ENCODE peak calls at places on chromosome 7, in six cellular contexts. J, I, B, V, K and D are unnamed samples.

GRCh38 chr7:140506788-140507464 is 27.6 kb upstream of the MKRN1 start:
- DNase-seq in I (peak), B (no peak), K (peak), V (peak), J (no peak), D (peak)

GRCh38 chr7:7931626-7932025 is 37.0 kb upstream of the GLCCI1 start:
- DNase-seq in V (no peak), I (no peak), B (no peak), K (no peak), J (no peak), D (no peak)

GRCh38 chr7:106285801-106286492 is 1.2 kb upstream of the NAMPT start:
- DNase-seq in B (no peak), V (no peak), K (no peak), J (peak), I (peak), D (no peak)

GRCh38 chr7:151686826-151687225 is 167.1 kb upstream of the RHEB start:
- DNase-seq in I (no peak), J (peak), B (no peak), V (no peak), K (no peak), D (no peak)

GRCh38 chr7:140911746-140912145 is 13.0 kb downstream of the BRAF start:
- DNase-seq in B (no peak), J (no peak), V (no peak), K (no peak), I (peak), D (no peak)

GRCh38 chr7:81594767-81595166 is 175.1 kb downstream of the HGF start:
- DNase-seq in V (no peak), B (no peak), I (peak), K (no peak), J (no peak), D (no peak)

GRCh38 chr7:78099715-78100477 is 301.3 kb downstream of the PHTF2 start:
- DNase-seq in J (no peak), I (peak), V (peak), B (no peak), K (no peak), D (no peak)

GRCh38 chr7:151435971-151436370 is 4.0 kb downstream of the CRYGN start:
- DNase-seq in K (no peak), I (no peak), J (no peak), B (no peak), V (no peak), D (no peak)

GRCh38 chr7:108358553-108358952 is 97.7 kb downstream of the NRCAM start:
- DNase-seq in B (no peak), I (peak), V (peak), J (peak), K (no peak), D (peak)

GRCh38 chr7:2260820-2261219 is 18.8 kb downstream of the NUDT1 start:
- DNase-seq in J (no peak), K (no peak), V (peak), B (no peak), I (peak), D (no peak)

GRCh38 chr7:45216622-45217165 is 59.1 kb downstream of the RAMP3 start:
- DNase-seq in K (no peak), B (no peak), I (no peak), V (no peak), J (no peak), D (no peak)

GRCh38 chr7:49386792-49387191 is 386.6 kb upstream of the VWC2 start:
- DNase-seq in V (no peak), B (no peak), K (no peak), I (no peak), J (no peak), D (no peak)

GRCh38 chr7:104950754-104951153 is 63.3 kb upstream of the KMT2E start:
- DNase-seq in K (no peak), B (no peak), V (no peak), J (no peak), I (no peak), D (no peak)

GRCh38 chr7:21338728-21339164 is 89.1 kb upstream of the SP4 start:
- DNase-seq in I (no peak), K (no peak), V (no peak), J (no peak), B (no peak), D (no peak)

GRCh38 chr7:14834456-14834855 is 68.1 kb downstream of the DGKB start:
- DNase-seq in J (no peak), B (no peak), K (no peak), V (no peak), I (peak), D (no peak)

GRCh38 chr7:22728416-22729029 is 1.5 kb downstream of the IL6 start:
- DNase-seq in K (no peak), I (peak), B (no peak), J (peak), V (peak), D (peak)

GRCh38 chr7:81414411-81414810 is 355.4 kb downstream of the HGF start:
- DNase-seq in V (no peak), I (no peak), B (no peak), K (no peak), J (no peak), D (no peak)

GRCh38 chr7:108135446-108136190 is 5.5 kb upstream of the LAMB4 start:
- DNase-seq in V (no peak), K (no peak), I (no peak), J (no peak), B (no peak), D (no peak)

GRCh38 chr7:21243265-21243664 is 184.6 kb upstream of the SP4 start:
- DNase-seq in K (no peak), B (no peak), I (no peak), V (no peak), J (no peak), D (peak)

GRCh38 chr7:94223375-94224084 is 171.2 kb upstream of the COL1A2 start:
- DNase-seq in I (peak), V (peak), J (peak), K (peak), B (peak), D (peak)

GRCh38 chr7:94562525-94562924 is 52.9 kb downstream of the CASD1 start:
- DNase-seq in J (no peak), V (peak), K (no peak), B (no peak), I (peak), D (no peak)

GRCh38 chr7:40986351-40986873 is 716.5 kb downstream of the INHBA start:
- DNase-seq in V (peak), B (no peak), J (peak), K (no peak), I (peak), D (no peak)

GRCh38 chr7:153381275-153382119 is 621.9 kb downstream of the ACTR3B start:
- DNase-seq in V (no peak), B (peak), K (peak), I (no peak), J (peak), D (peak)

GRCh38 chr7:82105463-82105862 is 335.6 kb upstream of the HGF start:
- DNase-seq in K (no peak), I (peak), B (no peak), J (peak), V (peak), D (peak)

GRCh38 chr7:159086301-159086925 is 58.3 kb downstream of the VIPR2 start:
- DNase-seq in I (no peak), V (no peak), B (no peak), J (no peak), K (peak), D (no peak)

GRCh38 chr7:47405921-47406765 is 175.8 kb downstream of the TNS3 start:
- DNase-seq in I (peak), K (no peak), V (peak), J (peak), B (no peak), D (no peak)

GRCh38 chr7:68977709-68978108 is 620.6 kb upstream of the AUTS2 start:
- DNase-seq in B (no peak), K (no peak), V (no peak), I (no peak), J (no peak), D (no peak)

DNA sequence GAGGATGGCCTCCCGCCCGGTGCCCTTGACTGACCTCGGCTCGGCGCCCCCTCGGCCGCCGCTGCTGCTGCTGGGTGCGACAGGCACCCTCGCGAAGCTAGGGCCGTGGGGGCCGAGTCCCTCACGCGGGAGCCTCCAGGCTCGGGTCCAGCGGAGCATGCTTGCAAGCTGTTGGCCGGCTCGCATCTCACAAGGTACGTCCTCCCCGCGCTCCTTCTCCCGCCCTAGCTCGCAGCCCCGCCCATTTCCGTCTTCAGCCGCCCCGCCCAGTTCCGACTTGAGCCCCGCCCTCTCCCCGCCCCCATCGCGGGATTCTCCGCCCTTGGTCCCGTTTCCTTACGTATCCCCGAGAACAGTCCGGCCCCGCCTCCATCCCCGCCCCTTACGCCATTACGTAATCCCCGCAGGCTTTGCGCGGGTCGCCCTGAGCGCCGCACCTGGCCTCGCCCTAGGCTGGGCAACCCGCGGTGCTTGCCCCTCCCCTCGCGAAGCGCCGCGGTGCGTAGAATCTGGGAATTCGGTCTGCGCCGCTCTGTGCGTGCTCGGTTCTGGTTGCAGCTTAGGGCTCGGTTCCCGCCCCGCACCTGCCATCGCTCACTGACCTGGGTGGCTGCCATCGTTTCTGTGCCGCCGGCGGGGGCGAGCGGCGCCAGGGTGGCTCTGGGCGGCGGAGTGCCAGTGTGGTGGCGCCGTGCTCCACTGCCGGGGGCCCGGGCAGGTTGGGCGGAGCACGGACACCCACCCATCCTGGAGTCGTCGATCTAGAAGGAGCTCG is at the start of gene ABHD11:
- DNase-seq in B (peak), J (peak), I (peak), V (peak), K (peak), D (peak)
- H3K4ac ChIP-seq in B (peak), J (peak), I (peak), V (peak), K (peak), D (peak)

DNA sequence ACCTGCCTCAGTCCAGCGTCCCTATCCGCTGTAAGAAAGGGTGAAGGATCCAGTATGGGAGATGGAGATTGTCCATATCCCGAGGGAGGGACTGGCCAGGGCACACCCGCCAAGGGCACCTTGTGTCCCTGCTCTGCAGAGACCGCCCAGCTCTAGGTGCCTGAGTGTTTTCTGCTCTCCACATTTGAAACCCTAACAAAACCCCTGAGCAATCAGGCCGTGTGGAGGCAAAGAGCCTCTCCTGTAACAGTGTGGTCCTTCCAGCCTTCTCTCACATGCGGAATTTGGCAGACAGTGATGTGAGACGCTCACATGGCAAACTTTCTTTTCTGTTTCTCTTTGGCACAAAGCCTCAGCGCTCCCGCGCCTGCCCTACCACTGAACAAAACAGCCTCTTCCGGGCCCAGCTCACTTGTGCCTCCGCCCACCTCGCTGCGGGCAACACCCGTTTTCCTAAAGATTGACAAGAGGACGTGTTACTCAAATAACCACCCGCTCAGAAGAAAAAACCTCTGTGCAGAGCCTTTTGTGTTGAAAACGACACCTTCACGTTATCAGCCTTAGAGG is 514.8 kb downstream of the DNAJB6 start:
- DNase-seq in J (peak), I (no peak), B (peak), K (peak), V (no peak), D (peak)
- H3K4me3 ChIP-seq in J (no peak), I (no peak), B (no peak), K (no peak), V (no peak), D (no peak)

GRCh38 chr7:120519224-120519623 is 246.2 kb downstream of the KCND2 start:
- DNase-seq in I (no peak), V (no peak), K (no peak), B (no peak), J (no peak), D (no peak)

GRCh38 chr7:120523985-120524384 is 251.0 kb downstream of the KCND2 start:
- DNase-seq in V (no peak), J (no peak), B (no peak), I (no peak), K (no peak), D (no peak)

DNA sequence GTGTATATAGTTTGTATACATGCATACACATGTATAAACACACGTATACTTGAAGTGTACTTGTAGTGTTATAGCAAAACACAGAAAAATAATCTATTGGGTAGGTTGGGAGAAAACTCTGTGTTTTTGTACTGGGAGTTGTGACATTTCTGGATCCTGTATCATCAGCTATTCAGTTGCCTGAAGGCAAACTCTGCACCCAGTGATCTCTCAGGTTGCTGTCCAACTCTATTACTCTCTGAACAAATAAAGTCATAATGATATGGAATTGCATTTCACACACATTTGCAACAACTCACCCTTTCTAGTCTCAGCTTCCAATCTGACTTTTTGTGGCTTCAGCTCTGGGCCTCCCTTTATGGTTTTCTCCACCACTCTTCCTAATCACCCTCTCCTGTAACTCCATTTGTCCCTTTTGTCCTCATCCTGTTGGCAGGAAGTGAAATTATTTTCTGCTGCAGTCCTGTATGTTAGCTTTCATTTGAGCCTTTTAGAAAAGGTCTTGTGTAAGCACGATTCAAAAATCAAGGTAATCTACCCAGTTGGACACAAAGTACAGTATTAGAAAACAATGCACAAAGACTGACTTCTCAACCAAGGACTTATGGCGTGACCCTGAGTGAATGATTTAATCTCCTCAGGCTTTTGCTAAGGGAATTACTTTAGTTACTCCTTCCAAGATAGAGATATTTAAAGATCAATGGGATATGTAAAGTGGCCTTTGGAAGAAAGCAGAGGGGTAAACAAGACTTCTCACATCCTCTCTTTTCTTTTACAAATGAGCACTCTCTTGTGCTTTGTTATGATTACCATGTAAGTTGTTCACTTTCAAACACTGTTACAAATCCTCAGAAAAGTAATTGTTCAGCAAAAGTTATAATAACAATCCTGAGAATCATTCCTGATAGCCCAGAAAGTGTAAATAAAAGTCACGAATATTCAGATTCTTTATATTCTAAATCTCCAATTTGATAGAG is 249.1 kb downstream of the KCND2 start:
- DNase-seq in K (no peak), V (no peak), J (no peak), I (no peak), B (no peak), D (peak)
- H2AK5ac ChIP-seq in K (no peak), V (no peak), J (no peak), I (no peak), B (no peak), D (no peak)

GRCh38 chr7:26153823-26154783 is 2.1 kb downstream of the NFE2L3 start:
- DNase-seq in I (peak), J (no peak), B (no peak), K (peak), V (peak), D (peak)
- H3K4ac ChIP-seq in I (peak), J (no peak), B (no peak), K (peak), V (peak), D (no peak)

DNA sequence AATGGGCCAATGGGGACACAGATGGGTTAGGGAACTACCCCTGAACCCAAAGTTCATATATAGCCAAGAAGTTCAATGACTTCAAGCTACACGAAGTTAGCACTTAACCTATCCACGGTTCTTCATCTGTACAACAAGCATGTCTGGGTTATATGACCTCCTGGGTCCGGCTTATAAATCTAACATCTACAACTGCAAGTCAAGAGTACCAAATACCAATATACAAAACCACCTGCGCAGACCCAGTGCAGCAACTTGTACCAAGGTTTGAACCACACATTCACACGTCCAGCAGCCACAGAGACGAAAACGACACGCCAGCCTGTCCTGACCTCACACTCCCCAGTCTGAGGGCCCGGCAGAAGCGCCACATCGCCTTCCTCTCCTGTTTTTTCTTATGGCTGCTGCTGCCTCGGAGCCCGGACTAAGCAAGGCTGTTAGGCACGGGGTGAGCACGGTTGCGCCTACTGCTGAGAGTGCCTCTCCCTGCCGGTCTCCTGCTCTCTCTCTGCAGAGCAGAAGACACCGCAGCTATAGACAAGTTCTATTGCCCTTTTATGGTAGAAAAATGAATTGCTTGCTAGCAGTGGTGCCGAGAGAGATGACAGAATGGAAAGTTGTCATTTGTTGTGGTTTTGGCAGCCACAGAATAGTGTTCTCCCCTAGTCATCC is 86.3 kb downstream of the RNF216 start:
- DNase-seq in I (peak), B (no peak), J (no peak), V (peak), K (no peak), D (no peak)
- H3K4me3 ChIP-seq in I (peak), B (no peak), J (no peak), V (peak), K (no peak), D (no peak)

GRCh38 chr7:24728503-24729364 is 28.5 kb downstream of the GSDME start:
- DNase-seq in K (no peak), I (peak), V (no peak), B (no peak), J (no peak), D (no peak)

GRCh38 chr7:24725554-24726260 is 31.6 kb downstream of the GSDME start:
- DNase-seq in V (no peak), K (peak), J (no peak), B (no peak), I (no peak), D (no peak)

GRCh38 chr7:24728121-24728500 is 29.2 kb downstream of the GSDME start:
- DNase-seq in I (no peak), V (no peak), K (no peak), J (no peak), B (no peak), D (no peak)

GRCh38 chr7:24729365-24730017 is 27.8 kb downstream of the GSDME start:
- DNase-seq in B (no peak), I (no peak), K (no peak), J (no peak), V (no peak), D (no peak)

GRCh38 chr7:24727165-24728120 is 29.8 kb downstream of the GSDME start:
- DNase-seq in K (no peak), J (no peak), V (no peak), B (no peak), I (no peak), D (no peak)
- H2AK5ac ChIP-seq in K (peak), J (no peak), V (no peak), B (no peak), I (peak), D (no peak)

GRCh38 chr7:36985866-36986402 is 261.6 kb upstream of the AOAH start:
- DNase-seq in V (no peak), I (no peak), B (no peak), J (no peak), K (no peak), D (no peak)
- H3K4ac ChIP-seq in V (no peak), I (no peak), B (no peak), J (no peak), K (no peak), D (no peak)